ENCODE peak calls at places on chromosomes 2 and 18, in six cellular contexts. J is transverse colon, F is K562, B is SK-N-SH, M is prostate gland, U is GM12891. S is an unnamed sample.

GRCh38 chr2:146079216-146079615 is 1559.3 kb upstream of the ZEB2 start:
- DNase-seq in U (no peak), M (no peak), J (no peak), B (no peak), F (no peak), S (no peak)

GRCh38 chr2:48755473-48755872 is at the start of gene LHCGR:
- DNase-seq in M (no peak), B (peak), J (no peak), F (no peak), U (no peak), S (peak)

GRCh38 chr2:28102455-28102874 is 211.9 kb downstream of the BABAM2 start:
- DNase-seq in B (no peak), U (no peak), F (no peak), M (no peak), J (no peak), S (no peak)

GRCh38 chr2:233469261-233470006 is 97.1 kb downstream of the USP40 start:
- DNase-seq in B (peak), M (no peak), U (no peak), J (peak), F (peak), S (no peak)

GRCh38 chr2:98463551-98463971 is 18.9 kb downstream of the INPP4A start:
- DNase-seq in F (no peak), J (no peak), U (no peak), M (no peak), B (no peak), S (no peak)

GRCh38 chr2:99430614-99431258 is 59.1 kb downstream of the REV1 start:
- DNase-seq in U (no peak), B (no peak), F (no peak), J (no peak), M (no peak), S (no peak)

GRCh38 chr2:234307322-234307961 is 189.4 kb downstream of the ARL4C start:
- DNase-seq in U (no peak), F (no peak), B (no peak), J (no peak), M (no peak), S (no peak)

GRCh38 chr18:75247601-75248421 is 37.2 kb downstream of the TSHZ1 start:
- DNase-seq in F (no peak), M (no peak), U (no peak), B (no peak), J (no peak), S (no peak)

GRCh38 chr2:139360654-139361053 is 580.5 kb upstream of the NXPH2 start:
- DNase-seq in F (no peak), B (no peak), M (no peak), J (peak), U (no peak), S (no peak)

GRCh38 chr2:192190474-192190873 is 4.3 kb downstream of the TMEFF2 start:
- DNase-seq in J (no peak), U (no peak), B (peak), M (no peak), F (no peak), S (no peak)

GRCh38 chr2:82781516-82781915 is 1677.6 kb downstream of the SUCLG1 start:
- DNase-seq in U (no peak), F (no peak), J (no peak), B (no peak), M (no peak), S (no peak)

GRCh38 chr2:54404270-54404669 is 51.9 kb upstream of the SPTBN1 start:
- DNase-seq in B (no peak), J (no peak), M (no peak), U (no peak), F (no peak), S (no peak)

GRCh38 chr18:51346404-51346803 is 148.9 kb upstream of the MEX3C start:
- DNase-seq in J (no peak), B (no peak), U (no peak), F (no peak), M (no peak), S (no peak)

GRCh38 chr2:199228887-199229819 is 228.6 kb downstream of the SATB2 start:
- DNase-seq in B (no peak), U (no peak), F (no peak), J (no peak), M (no peak), S (peak)

GRCh38 chr2:170733821-170734600 is 18.9 kb downstream of the SP5 start:
- DNase-seq in J (no peak), M (no peak), U (no peak), B (no peak), F (no peak), S (no peak)

GRCh38 chr18:37207343-37207742 is 358.3 kb downstream of the CELF4 start:
- DNase-seq in M (no peak), B (no peak), U (no peak), F (no peak), J (no peak), S (no peak)

GRCh38 chr2:233460726-233461431 is 105.7 kb downstream of the USP40 start:
- DNase-seq in F (no peak), J (peak), B (no peak), U (no peak), M (peak), S (peak)

GRCh38 chr2:27720004-27720551 is 51.4 kb upstream of the MRPL33 start:
- DNase-seq in B (no peak), J (no peak), F (no peak), U (no peak), M (no peak), S (no peak)

GRCh38 chr2:199057936-199058335 is 399.8 kb downstream of the SATB2 start:
- DNase-seq in J (no peak), M (no peak), F (no peak), U (no peak), B (no peak), S (no peak)

GRCh38 chr18:75109001-75109400 is 99.9 kb downstream of the PTGR3 start:
- DNase-seq in J (no peak), U (no peak), B (no peak), F (no peak), M (no peak), S (no peak)

GRCh38 chr18:31101148-31102019 is 837 bp downstream of the DSC2 start:
- DNase-seq in J (peak), B (peak), M (peak), U (no peak), F (peak), S (peak)

GRCh38 chr18:71001597-71001996 is 712.8 kb downstream of the SOCS6 start:
- DNase-seq in F (no peak), U (no peak), M (no peak), B (no peak), J (no peak), S (no peak)

GRCh38 chr2:9618410-9618809 is 12.4 kb downstream of the YWHAQ start:
- DNase-seq in B (no peak), U (no peak), F (no peak), J (no peak), M (no peak), S (no peak)

GRCh38 chr18:48459016-48459415 is 49.8 kb upstream of the ZBTB7C start:
- DNase-seq in B (no peak), F (no peak), U (no peak), M (no peak), J (no peak), S (no peak)

GRCh38 chr2:20544093-20544747 is 97.3 kb downstream of the RHOB start:
- DNase-seq in J (no peak), B (no peak), U (no peak), M (no peak), F (no peak), S (peak)

GRCh38 chr2:220394433-220394832 is 767.0 kb downstream of the SLC4A3 start:
- DNase-seq in M (no peak), F (no peak), U (no peak), B (no peak), J (no peak), S (no peak)

GRCh38 chr18:67771271-67771670 is 254.8 kb upstream of the DSEL start:
- DNase-seq in M (no peak), J (no peak), F (no peak), U (no peak), B (no peak), S (no peak)

GRCh38 chr18:67766930-67767329 is 250.4 kb upstream of the DSEL start:
- DNase-seq in U (no peak), M (no peak), J (no peak), B (no peak), F (no peak), S (no peak)

GRCh38 chr18:67770520-67770919 is 254.0 kb upstream of the DSEL start:
- DNase-seq in F (no peak), B (no peak), J (no peak), U (no peak), M (no peak), S (no peak)
- TF ChIP-seq POLR2AphosphoS5 in F (no peak), B (no peak), J (no peak), U (no peak), M (no peak), S (no peak)

DNA sequence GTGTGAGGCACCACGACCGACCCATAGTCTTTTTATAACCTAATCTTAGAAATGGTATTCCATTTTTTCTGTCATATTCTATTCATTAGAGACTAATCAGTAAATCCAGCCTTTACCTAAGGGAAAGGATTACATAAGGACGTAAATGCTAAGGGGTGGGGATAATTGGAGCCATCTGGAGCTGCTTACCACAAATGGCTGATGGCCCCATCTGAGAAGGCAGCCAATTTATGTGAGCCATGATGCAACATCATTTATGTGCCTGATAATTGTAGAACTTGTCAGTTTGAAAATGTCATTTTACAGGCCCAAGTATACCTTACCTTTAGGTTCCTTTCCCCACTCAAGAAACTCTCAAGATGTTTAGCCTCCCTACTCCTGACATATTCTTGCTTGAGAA is 44.0 kb downstream of the ARHGEF33 start:
- DNase-seq in M (no peak), U (no peak), F (no peak), J (no peak), B (peak), S (no peak)
- TF ChIP-seq POLR2AphosphoS5 in M (no peak), U (no peak), F (no peak), J (no peak), B (no peak), S (no peak)

DNA sequence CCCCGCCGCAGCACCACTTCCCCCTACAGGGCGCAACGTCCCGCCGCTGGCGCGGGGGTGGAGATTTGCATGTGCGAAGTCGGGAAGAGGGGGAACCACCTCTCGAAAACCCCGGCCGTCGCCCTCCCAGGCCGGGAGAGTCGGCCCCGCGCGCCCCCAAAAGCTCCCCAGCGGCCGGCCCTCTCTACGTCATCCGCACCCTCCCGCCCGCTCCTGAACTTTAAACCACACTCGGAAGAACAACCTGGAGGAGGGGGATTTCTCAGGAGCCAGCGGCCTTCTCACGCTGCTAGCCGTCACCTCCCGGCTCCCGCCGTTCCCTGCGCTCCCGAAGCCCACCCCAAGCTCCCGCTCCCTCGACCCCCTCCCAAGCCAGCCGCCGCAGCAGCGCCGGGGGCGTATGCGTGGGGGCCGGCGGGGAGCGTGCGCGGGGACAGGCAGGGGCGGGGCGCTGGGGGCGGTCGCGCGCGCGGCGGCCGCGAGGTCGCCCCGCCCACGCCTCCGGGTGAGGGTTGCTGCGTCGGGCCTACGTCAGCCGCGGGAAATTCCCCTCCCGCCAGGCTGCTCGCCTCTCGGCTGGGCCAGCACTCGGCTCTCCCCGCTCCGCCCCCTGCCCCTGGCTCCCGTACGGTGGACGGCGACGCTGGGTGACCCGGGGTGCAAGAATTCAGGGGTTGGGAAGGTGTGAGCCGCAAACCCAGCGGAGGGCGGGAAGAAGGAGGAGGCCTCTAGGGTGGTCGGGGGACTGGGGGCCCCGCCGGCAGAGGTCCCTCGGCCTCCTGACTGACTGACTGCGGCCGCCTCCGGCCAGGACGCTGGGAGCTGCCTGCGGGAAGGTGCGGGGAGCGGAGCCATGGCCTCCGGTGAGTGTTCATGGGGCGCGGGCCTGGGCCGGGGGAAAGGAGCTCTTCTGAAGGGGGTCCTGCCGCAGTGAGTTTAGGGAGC is at the start of gene REL:
- DNase-seq in J (peak), U (peak), M (peak), B (peak), F (peak), S (peak)
- TF ChIP-seq POLR2AphosphoS5 in J (peak), U (peak), M (peak), B (peak), F (peak), S (peak)

GRCh38 chr2:96407919-96408550 is 72.5 kb downstream of the NCAPH start:
- DNase-seq in F (no peak), B (no peak), J (no peak), U (no peak), M (no peak), S (no peak)

GRCh38 chr2:96408631-96409542 is 73.3 kb downstream of the NCAPH start:
- DNase-seq in M (peak), F (no peak), U (no peak), J (no peak), B (no peak), S (no peak)

GRCh38 chr2:96404446-96405373 is 69.1 kb downstream of the NCAPH start:
- DNase-seq in F (no peak), B (no peak), U (no peak), M (peak), J (peak), S (no peak)

GRCh38 chr2:96409543-96410184 is 74.1 kb downstream of the NCAPH start:
- DNase-seq in U (no peak), J (no peak), B (peak), F (no peak), M (peak), S (peak)

DNA sequence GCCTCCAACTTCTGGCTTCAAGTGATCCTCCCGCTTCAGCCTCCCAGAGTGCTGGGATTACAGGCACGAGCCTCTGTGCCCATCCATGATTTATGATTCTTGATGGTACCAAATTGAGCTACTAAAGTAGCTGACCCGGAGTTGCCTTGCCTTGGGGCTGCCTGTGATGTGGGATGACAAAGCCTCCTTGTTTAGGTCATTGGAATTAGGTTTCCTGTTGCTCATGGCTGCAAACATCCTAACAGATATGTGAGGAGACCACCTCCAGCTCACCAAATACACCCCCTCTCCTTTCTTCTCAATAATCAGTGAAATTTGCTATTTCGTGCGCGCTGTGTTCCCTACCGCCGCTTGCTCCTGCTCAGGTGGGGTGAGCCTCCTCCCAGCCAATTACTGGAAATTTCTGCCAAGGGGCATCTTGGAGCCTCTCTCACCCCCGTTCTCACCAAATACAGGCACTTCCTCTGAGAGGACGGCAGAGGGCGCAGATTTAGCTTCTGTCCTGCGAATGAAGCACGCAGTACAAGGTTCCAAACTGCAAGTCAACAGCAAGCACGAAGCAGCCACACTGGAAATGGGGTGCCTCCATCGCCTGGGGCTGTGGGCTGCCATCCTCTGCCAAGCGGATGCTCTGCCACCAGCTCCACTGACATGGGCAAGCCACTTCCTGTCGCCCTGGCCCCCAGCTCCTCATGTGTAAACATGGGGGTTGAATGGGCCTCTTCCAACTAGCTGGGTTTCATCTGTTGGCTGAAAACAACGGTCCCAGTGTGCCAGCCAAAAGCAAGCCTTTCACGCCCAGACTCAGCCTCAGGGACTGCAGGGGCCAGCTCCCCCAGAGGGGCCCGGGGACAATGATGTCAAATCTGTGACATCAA is 71.7 kb downstream of the NCAPH start:
- DNase-seq in J (peak), M (peak), B (peak), U (peak), F (peak), S (peak)
- TF ChIP-seq POLR2AphosphoS5 in J (no peak), M (peak), B (no peak), U (no peak), F (no peak), S (peak)

DNA sequence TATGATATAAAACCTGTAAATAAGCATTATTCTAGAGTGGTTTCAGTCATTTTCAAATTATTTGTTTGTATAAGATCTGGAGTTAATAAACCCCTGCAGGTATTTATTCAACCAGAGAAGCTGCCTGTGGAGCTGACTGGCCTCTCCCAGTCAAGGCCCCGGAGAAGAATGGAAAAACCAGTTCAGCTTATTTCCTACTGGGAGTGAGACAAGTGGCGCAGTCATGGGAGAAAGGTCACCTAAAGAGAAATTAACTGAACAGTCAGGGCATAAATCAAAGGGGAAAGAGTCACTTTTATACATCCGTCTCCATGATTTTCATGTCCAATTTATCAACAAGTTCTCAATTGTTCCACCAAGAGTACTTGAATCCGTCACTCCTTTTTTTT is 240.9 kb downstream of the RNF152 start:
- DNase-seq in U (no peak), J (peak), B (no peak), M (peak), F (no peak), S (no peak)
- TF ChIP-seq POLR2AphosphoS5 in U (no peak), J (peak), B (no peak), M (peak), F (no peak), S (no peak)